ENCODE peak calls at places on chromosomes 5 and 9, in eight cellular contexts. J is OCI-LY7; V is neuronal stem cell; A is CD8-positive, alpha-beta memory T cell; S is fibroblast of lung; R is MM.1S; E is A549; Y is HAP-1. K is an unnamed sample. For H3K4me1, the result is how much of the 10 kb centered on the place peaks cover.

GRCh38 chr9:87337335-87338074 is 160.2 kb upstream of the DAPK1 start:
- DNase-seq in J (no peak), V (peak), A (no peak), S (peak), R (no peak), E (peak), Y (no peak), K (no peak)

GRCh38 chr9:84670106-84670800 is 724 bp downstream of the NTRK2 start:
- DNase-seq in J (no peak), V (peak), A (no peak), S (no peak), R (peak), E (no peak), Y (no peak), K (no peak)

GRCh38 chr5:125336401-125336800 is 590.0 kb upstream of the ZNF608 start:
- DNase-seq in J (no peak), V (no peak), A (no peak), S (no peak), R (no peak), E (no peak), Y (no peak), K (no peak)

GRCh38 chr9:121692606-121693505 is 41.4 kb downstream of the DAB2IP start:
- DNase-seq in J (no peak), V (peak), A (no peak), S (no peak), R (no peak), E (peak), Y (no peak), K (peak)

GRCh38 chr5:178286226-178287090 is 53.9 kb upstream of the PHYKPL start:
- DNase-seq in J (no peak), V (no peak), A (no peak), S (no peak), R (no peak), E (no peak), Y (no peak), K (peak)

GRCh38 chr5:77282337-77283027 is 72.0 kb downstream of the PDE8B start:
- DNase-seq in J (no peak), V (no peak), A (no peak), S (peak), R (no peak), E (no peak), Y (no peak), K (no peak)

GRCh38 chr9:89254773-89255125 is 56.2 kb upstream of the CKS2 start:
- DNase-seq in J (no peak), V (no peak), A (no peak), S (no peak), R (no peak), E (no peak), Y (no peak), K (no peak)

GRCh38 chr5:79527431-79527830 is 13.5 kb upstream of the HOMER1 start:
- DNase-seq in J (no peak), V (no peak), A (no peak), S (no peak), R (no peak), E (no peak), Y (no peak), K (no peak)

GRCh38 chr9:134963546-134963945 is 45.8 kb upstream of the FCN1 start:
- DNase-seq in J (no peak), V (no peak), A (no peak), S (no peak), R (no peak), E (no peak), Y (no peak), K (peak)

GRCh38 chr9:124754289-124754688 is 16.8 kb downstream of the NR6A1 start:
- DNase-seq in J (peak), V (no peak), A (no peak), S (peak), R (no peak), E (no peak), Y (peak), K (no peak)

GRCh38 chr9:81108821-81109220 is 580.5 kb downstream of the TLE1 start:
- DNase-seq in J (no peak), V (no peak), A (no peak), S (no peak), R (no peak), E (no peak), Y (no peak), K (no peak)

GRCh38 chr5:134577022-134577795 is 51.7 kb downstream of the JADE2 start:
- DNase-seq in J (no peak), V (no peak), A (no peak), S (peak), R (no peak), E (peak), Y (no peak), K (no peak)
- H3K4me1 ChIP-seq in J (under half), V (under half), A (under half), S (under half), R (under half), E (under half), Y (under half), K (under half)

GRCh38 chr9:137278061-137278912 is 761 bp downstream of the TOR4A start:
- DNase-seq in J (peak), V (no peak), A (no peak), S (no peak), R (no peak), E (no peak), Y (no peak), K (peak)
- H3K4me1 ChIP-seq in J (half or more), V (under half), A (under half), S (under half), R (under half), E (under half), Y (under half), K (half or more)

GRCh38 chr9:137873408-137873807 is 4.2 kb upstream of the CACNA1B start:
- DNase-seq in J (no peak), V (no peak), A (no peak), S (no peak), R (no peak), E (no peak), Y (no peak), K (no peak)
- H3K4me1 ChIP-seq in J (under half), V (under half), A (under half), S (under half), R (under half), E (under half), Y (under half), K (under half)

DNA sequence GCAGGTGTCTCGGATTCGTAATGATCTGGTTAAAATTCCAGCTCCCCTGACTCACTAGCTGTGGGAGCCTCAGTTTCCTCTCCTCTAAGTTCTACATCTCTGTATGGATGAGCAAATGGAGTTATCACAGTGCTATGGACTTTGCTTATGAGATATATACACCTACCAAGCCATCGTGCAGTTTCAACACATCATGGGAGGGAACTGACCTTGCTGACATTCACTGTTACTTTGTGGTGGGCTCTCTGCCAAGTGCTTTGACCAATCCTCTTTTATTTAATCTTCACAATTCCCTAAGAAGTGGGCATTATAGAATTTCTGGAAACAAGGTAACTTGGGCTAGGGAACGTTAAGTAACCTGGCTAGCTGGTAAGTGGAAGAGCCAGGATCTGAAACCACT is 70.2 kb downstream of the PTPN3 start:
- DNase-seq in J (no peak), V (no peak), A (no peak), S (no peak), R (no peak), E (no peak), Y (no peak), K (no peak)
- H3K4me1 ChIP-seq in J (under half), V (under half), A (under half), S (under half), R (under half), E (under half), Y (under half), K (under half)

DNA sequence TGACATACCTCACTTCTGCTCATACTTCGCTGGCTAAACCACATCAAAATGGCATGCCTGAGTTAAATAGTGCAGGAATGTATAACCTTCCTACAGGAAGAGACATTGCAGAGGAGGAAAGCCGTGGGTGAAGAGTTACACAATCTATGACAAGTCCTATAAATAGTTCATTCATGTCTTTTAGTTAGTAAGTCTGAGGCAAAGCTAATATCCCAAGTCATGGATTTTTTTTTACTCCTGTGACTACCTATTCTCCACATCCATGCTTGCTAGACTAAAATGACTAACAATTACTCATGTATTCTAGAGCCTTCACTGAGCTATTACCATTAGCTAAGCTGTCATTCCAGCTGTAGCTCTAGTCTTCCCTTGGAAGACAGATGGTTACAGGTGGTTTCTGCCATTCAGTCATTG is 391.3 kb downstream of the NR2F1-AS1 start:
- DNase-seq in J (no peak), V (no peak), A (no peak), S (peak), R (no peak), E (peak), Y (no peak), K (no peak)
- H3K4me1 ChIP-seq in J (under half), V (under half), A (under half), S (under half), R (under half), E (half or more), Y (under half), K (under half)

DNA sequence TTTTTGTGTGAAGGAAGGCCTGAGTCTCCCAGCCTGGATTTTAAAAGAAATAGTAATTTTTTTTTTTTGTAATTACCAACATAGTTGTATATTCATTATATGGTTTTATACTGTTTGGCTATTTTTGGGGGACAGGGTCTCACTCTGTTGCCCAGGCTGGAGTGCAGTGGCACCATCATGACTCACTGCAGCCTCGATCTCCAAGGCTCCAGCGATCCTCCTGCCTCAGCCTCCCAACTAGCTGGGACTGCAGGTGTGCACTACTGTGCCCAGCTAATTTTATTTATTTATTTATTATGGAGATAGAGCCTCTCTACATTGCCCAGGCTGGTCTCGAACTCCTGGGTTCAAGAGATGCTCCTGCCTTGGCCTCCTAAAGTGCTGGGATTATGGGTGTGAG is 5.1 kb downstream of the LRRC8A start:
- DNase-seq in J (no peak), V (no peak), A (no peak), S (no peak), R (no peak), E (no peak), Y (no peak), K (no peak)
- H3K4me1 ChIP-seq in J (under half), V (under half), A (under half), S (under half), R (under half), E (under half), Y (under half), K (half or more)

K was measured in left lung.